ENCODE peak calls at places on chromosome 6, in eight cellular contexts. G, X, H, U, O, D, N and R are unnamed samples.

GRCh38 chr6:56193846-56194245 is 53.5 kb downstream of the COL21A1 start:
- DNase-seq in D (peak; percentile 0), U (no peak), O (no peak), H (no peak), G (no peak), X (no peak), N (peak; percentile 41), R (no peak)

GRCh38 chr6:56984884-56985283 is 30.0 kb downstream of the BEND6 start:
- DNase-seq in U (no peak), G (no peak), H (no peak), X (no peak), D (no peak), O (no peak), N (no peak), R (no peak)

GRCh38 chr6:161272600-161273355 is 1.1 kb downstream of the AGPAT4 start:
- DNase-seq in X (no peak), G (peak; percentile 38), O (no peak), N (peak; percentile 25), U (no peak), D (peak; percentile 63), H (no peak), R (no peak)

GRCh38 chr6:145548941-145549652 is 186.2 kb downstream of the EPM2A start:
- DNase-seq in D (no peak), N (no peak), X (no peak), H (no peak), O (no peak), G (no peak), U (no peak), R (no peak)

GRCh38 chr6:125195526-125195925 is 42.0 kb downstream of the TPD52L1 start:
- DNase-seq in H (no peak), O (no peak), X (no peak), N (no peak), G (no peak), U (no peak), D (no peak), R (no peak)

GRCh38 chr6:82362868-82363267 is 749 bp upstream of the TPBG start:
- DNase-seq in G (no peak), O (no peak), N (peak; percentile 17), U (no peak), D (peak; percentile 95), X (no peak), H (no peak), R (no peak)

GRCh38 chr6:56539503-56540105 is 103.1 kb downstream of the DST start:
- DNase-seq in X (no peak), G (no peak), O (no peak), H (no peak), U (no peak), N (no peak), D (no peak), R (no peak)

GRCh38 chr6:70520575-70520974 is 46.2 kb upstream of the SDHAF4 start:
- DNase-seq in H (peak; percentile 10), D (peak; percentile 12), G (no peak), X (no peak), U (no peak), N (no peak), O (no peak), R (no peak)

GRCh38 chr6:134853111-134854055 is 96.5 kb downstream of the ALDH8A1 start:
- DNase-seq in H (no peak), U (no peak), X (no peak), O (no peak), D (peak; percentile 67), G (no peak), N (peak; percentile 27), R (no peak)

GRCh38 chr6:167127785-167128531 is 5.1 kb downstream of the CCR6 start:
- DNase-seq in X (no peak), N (no peak), U (no peak), O (no peak), G (no peak), H (no peak), D (no peak), R (no peak)

GRCh38 chr6:48919555-48919954 is 543.5 kb downstream of the MMUT start:
- DNase-seq in U (no peak), X (no peak), O (no peak), H (no peak), D (no peak), N (no peak), G (no peak), R (no peak)

GRCh38 chr6:34926655-34927054 is 37.6 kb downstream of the ANKS1A start:
- DNase-seq in U (no peak), D (peak; percentile 65), H (no peak), G (no peak), X (no peak), N (peak; percentile 26), O (no peak), R (no peak)

GRCh38 chr6:88165877-88166492 is at the start of gene CNR1:
- DNase-seq in H (peak; percentile 77), G (peak; percentile 27), D (no peak), N (peak; percentile 15), X (no peak), O (peak; percentile 40), U (peak; percentile 35), R (peak; percentile 73)

GRCh38 chr6:66094615-66095014 is 387.6 kb upstream of the EYS start:
- DNase-seq in D (no peak), U (no peak), O (no peak), X (no peak), G (no peak), N (no peak), H (no peak), R (no peak)

DNA sequence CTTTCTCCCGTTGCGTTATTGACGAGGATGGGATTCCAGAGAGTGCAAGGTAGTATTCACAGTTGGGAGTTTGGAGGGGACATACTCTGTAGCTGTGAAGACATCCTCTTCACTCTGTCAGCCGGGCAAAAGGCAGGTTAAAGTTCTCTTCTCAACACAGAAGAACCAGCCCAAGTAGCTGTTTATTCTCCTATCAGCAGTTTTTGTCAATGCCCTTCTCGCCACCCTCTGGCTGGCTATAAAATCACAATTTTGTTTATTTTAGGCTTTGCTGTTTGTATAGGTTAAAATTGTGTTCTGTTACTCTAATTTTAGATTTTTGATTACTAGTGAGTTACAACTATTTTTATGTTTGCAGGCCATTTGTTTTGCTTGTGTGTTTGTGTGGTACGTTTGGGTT is 37.9 kb upstream of the MAS1 start:
- DNase-seq in O (no peak), D (peak; percentile 19), X (no peak), N (no peak), G (no peak), U (no peak), H (peak; percentile 44), R (no peak)
- TF ChIP-seq CTCF in O (peak; percentile 25), D (peak; percentile 64), X (peak; percentile 51), N (peak; percentile 30), G (peak; percentile 13), U (peak; percentile 21), H (no peak), R (peak; percentile 42)

DNA sequence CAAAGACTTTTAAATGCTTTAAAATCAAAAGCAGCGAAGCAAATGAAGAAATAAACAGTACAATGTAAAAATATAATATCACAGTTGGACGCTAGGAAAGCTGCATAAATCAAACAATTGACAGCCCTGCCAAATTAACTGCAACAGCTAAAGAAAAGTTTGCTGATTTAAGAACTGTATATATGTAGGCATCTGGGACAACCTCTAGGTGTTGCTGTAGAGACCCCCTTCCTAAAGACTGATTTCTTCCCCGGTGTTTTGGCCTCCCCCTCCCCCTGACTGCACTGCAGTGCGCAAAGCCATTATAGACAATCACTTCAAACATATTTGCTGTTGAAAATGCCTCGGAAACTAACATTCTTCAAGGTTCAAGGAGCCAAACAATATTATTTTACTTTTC is 1.1 kb downstream of the ELOVL4 start:
- DNase-seq in U (no peak), G (no peak), N (peak; percentile 5), O (no peak), H (peak; percentile 26), D (peak; percentile 18), X (no peak), R (no peak)
- TF ChIP-seq CTCF in U (no peak), G (no peak), N (peak; percentile 62), O (no peak), H (no peak), D (peak; percentile 68), X (peak; percentile 55), R (peak; percentile 74)

GRCh38 chr6:23081701-23082100 is 512.3 kb downstream of the HDGFL1 start:
- DNase-seq in O (no peak), H (no peak), X (no peak), G (no peak), N (no peak), U (no peak), D (no peak), R (no peak)
- TF ChIP-seq CTCF in O (peak; percentile 16), H (no peak), X (no peak), G (no peak), N (peak; percentile 57), U (no peak), D (no peak), R (peak; percentile 68)

GRCh38 chr6:43670623-43670986 is 17.0 kb downstream of the MRPS18A start:
- DNase-seq in U (no peak), G (no peak), X (no peak), D (no peak), O (no peak), H (no peak), N (no peak), R (no peak)

GRCh38 chr6:43673444-43674063 is 14.0 kb downstream of the MRPS18A start:
- DNase-seq in H (no peak), N (no peak), D (no peak), O (no peak), G (no peak), X (no peak), U (no peak), R (no peak)

GRCh38 chr6:43669922-43670622 is 17.5 kb downstream of the MRPS18A start:
- DNase-seq in N (no peak), G (no peak), U (no peak), X (no peak), O (no peak), D (no peak), H (peak; percentile 58), R (no peak)

GRCh38 chr6:43671011-43671800 is 16.4 kb downstream of the MRPS18A start:
- DNase-seq in X (no peak), N (no peak), U (no peak), O (no peak), G (no peak), D (no peak), H (no peak), R (no peak)

DNA sequence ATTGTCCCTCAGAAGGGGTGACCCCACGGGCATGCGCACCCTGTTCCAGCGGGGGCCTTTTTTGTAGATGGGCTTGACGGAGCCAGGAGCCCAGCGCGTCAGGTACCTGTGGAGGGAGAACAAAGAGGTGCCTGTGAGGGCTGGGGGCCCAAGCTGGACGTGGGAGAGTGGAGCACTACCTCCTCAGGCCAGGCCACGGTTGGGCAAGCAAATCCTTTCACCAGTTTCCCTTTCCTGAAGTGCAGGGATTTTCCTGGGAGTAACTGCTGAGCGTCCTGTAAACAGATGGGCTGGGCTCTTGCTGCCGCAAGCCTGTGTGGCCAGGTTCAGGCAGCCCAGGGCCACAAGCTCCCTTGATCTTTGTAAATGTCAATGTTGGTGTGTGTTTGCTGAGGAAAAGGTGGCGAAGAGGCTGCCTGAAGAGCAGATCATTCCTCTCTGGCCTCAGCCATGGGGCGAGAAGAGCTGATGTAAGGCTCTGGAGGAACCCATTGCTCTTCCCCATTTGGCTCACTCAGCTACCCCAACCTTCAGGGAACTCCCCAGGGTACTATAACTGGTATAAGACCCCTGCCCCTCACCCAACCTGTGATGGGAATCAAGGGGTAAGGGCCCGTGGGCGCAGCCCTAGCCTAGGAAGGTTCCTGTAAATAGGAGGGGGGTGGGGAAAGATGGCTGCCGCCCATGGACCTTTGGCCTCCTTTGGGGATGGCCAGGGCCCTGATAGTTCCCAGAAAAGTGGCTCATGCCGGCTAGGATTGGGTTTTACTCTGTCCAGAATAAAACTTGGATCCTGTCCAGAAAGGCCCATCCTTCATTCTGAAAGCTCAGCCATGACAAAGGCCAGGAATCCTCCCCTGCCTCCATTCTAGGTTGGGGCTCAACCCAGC is 15.5 kb downstream of the MRPS18A start:
- DNase-seq in N (no peak), G (no peak), O (no peak), D (no peak), U (no peak), X (no peak), H (no peak), R (no peak)
- TF ChIP-seq CTCF in N (no peak), G (no peak), O (no peak), D (no peak), U (no peak), X (no peak), H (no peak), R (no peak)